ENCODE peak calls at places on chromosomes 13 and 19, in ten cellular contexts. One of them, this sample, is unnamed.

GRCh38 chr13:47241446-47241845 is 344.6 kb upstream of the HTR2A start:
- DNase-seq in CD4-positive, alpha-beta T cell: no peak
- DNase-seq in stomach: no peak
- DNase-seq in tibial nerve: no peak
- DNase-seq in astrocyte of the spinal cord: no peak
- DNase-seq in Panc1: no peak
- DNase-seq in GM23338: peak; percentile 24
- DNase-seq in RWPE1: no peak
- DNase-seq in B cell: no peak
- DNase-seq in dorsolateral prefrontal cortex: no peak
- DNase-seq in this sample: no peak

GRCh38 chr13:99796175-99796819 is 175.3 kb downstream of the ZIC5 start:
- DNase-seq in tibial nerve: no peak
- DNase-seq in B cell: no peak
- DNase-seq in Panc1: no peak
- DNase-seq in CD4-positive, alpha-beta T cell: no peak
- DNase-seq in stomach: no peak
- DNase-seq in GM23338: peak; percentile 94
- DNase-seq in astrocyte of the spinal cord: peak; percentile 52
- DNase-seq in RWPE1: peak; percentile 44
- DNase-seq in dorsolateral prefrontal cortex: no peak
- DNase-seq in this sample: peak; percentile 41

GRCh38 chr13:81446441-81446840 is 1105.5 kb upstream of the SPRY2 start:
- DNase-seq in dorsolateral prefrontal cortex: no peak
- DNase-seq in tibial nerve: no peak
- DNase-seq in stomach: no peak
- DNase-seq in RWPE1: no peak
- DNase-seq in B cell: no peak
- DNase-seq in Panc1: no peak
- DNase-seq in GM23338: no peak
- DNase-seq in CD4-positive, alpha-beta T cell: no peak
- DNase-seq in astrocyte of the spinal cord: no peak
- DNase-seq in this sample: no peak

GRCh38 chr19:3159565-3159964 is 19.0 kb upstream of the S1PR4 start:
- DNase-seq in tibial nerve: no peak
- DNase-seq in CD4-positive, alpha-beta T cell: no peak
- DNase-seq in RWPE1: no peak
- DNase-seq in dorsolateral prefrontal cortex: no peak
- DNase-seq in Panc1: no peak
- DNase-seq in B cell: no peak
- DNase-seq in stomach: no peak
- DNase-seq in astrocyte of the spinal cord: no peak
- DNase-seq in GM23338: peak; percentile 61
- DNase-seq in this sample: no peak

GRCh38 chr19:18422530-18423191 is 3.5 kb downstream of the SSBP4 start:
- DNase-seq in astrocyte of the spinal cord: no peak
- DNase-seq in Panc1: no peak
- DNase-seq in dorsolateral prefrontal cortex: no peak
- DNase-seq in CD4-positive, alpha-beta T cell: no peak
- DNase-seq in RWPE1: no peak
- DNase-seq in B cell: no peak
- DNase-seq in tibial nerve: no peak
- DNase-seq in GM23338: no peak
- DNase-seq in stomach: no peak
- DNase-seq in this sample: no peak

GRCh38 chr19:55581145-55581827 is 638 bp upstream of the ZNF579 start:
- DNase-seq in GM23338: peak; percentile 77
- DNase-seq in tibial nerve: no peak
- DNase-seq in astrocyte of the spinal cord: no peak
- DNase-seq in CD4-positive, alpha-beta T cell: no peak
- DNase-seq in dorsolateral prefrontal cortex: no peak
- DNase-seq in B cell: no peak
- DNase-seq in stomach: peak; percentile 40
- DNase-seq in RWPE1: no peak
- DNase-seq in Panc1: no peak
- DNase-seq in this sample: no peak

GRCh38 chr13:98520674-98521449 is 56.0 kb downstream of the STK24 start:
- DNase-seq in RWPE1: no peak
- DNase-seq in astrocyte of the spinal cord: no peak
- DNase-seq in stomach: no peak
- DNase-seq in dorsolateral prefrontal cortex: no peak
- DNase-seq in GM23338: no peak
- DNase-seq in CD4-positive, alpha-beta T cell: no peak
- DNase-seq in Panc1: no peak
- DNase-seq in tibial nerve: no peak
- DNase-seq in B cell: no peak
- DNase-seq in this sample: no peak

GRCh38 chr19:51020988-51021651 is 1.6 kb upstream of the KLK10 start:
- DNase-seq in tibial nerve: no peak
- DNase-seq in Panc1: peak; percentile 35
- DNase-seq in GM23338: peak; percentile 79
- DNase-seq in dorsolateral prefrontal cortex: peak; percentile 39
- DNase-seq in B cell: no peak
- DNase-seq in stomach: peak; percentile 34
- DNase-seq in RWPE1: peak; percentile 44
- DNase-seq in CD4-positive, alpha-beta T cell: no peak
- DNase-seq in astrocyte of the spinal cord: peak; percentile 25
- DNase-seq in this sample: no peak

GRCh38 chr13:38386421-38386820 is 36.8 kb downstream of the UFM1 start:
- DNase-seq in GM23338: no peak
- DNase-seq in CD4-positive, alpha-beta T cell: no peak
- DNase-seq in Panc1: no peak
- DNase-seq in stomach: no peak
- DNase-seq in RWPE1: peak; percentile 13
- DNase-seq in tibial nerve: no peak
- DNase-seq in dorsolateral prefrontal cortex: no peak
- DNase-seq in astrocyte of the spinal cord: no peak
- DNase-seq in B cell: no peak
- DNase-seq in this sample: no peak

GRCh38 chr19:5687360-5688198 is 2.5 kb upstream of the RPL36 start:
- DNase-seq in dorsolateral prefrontal cortex: no peak
- DNase-seq in Panc1: no peak
- DNase-seq in tibial nerve: no peak
- DNase-seq in GM23338: no peak
- DNase-seq in RWPE1: no peak
- DNase-seq in stomach: no peak
- DNase-seq in astrocyte of the spinal cord: no peak
- DNase-seq in B cell: no peak
- DNase-seq in CD4-positive, alpha-beta T cell: no peak
- DNase-seq in this sample: no peak

GRCh38 chr13:29569253-29570057 is 26.0 kb downstream of the SLC7A1 start:
- DNase-seq in RWPE1: no peak
- DNase-seq in Panc1: no peak
- DNase-seq in CD4-positive, alpha-beta T cell: no peak
- DNase-seq in dorsolateral prefrontal cortex: no peak
- DNase-seq in astrocyte of the spinal cord: no peak
- DNase-seq in GM23338: no peak
- DNase-seq in stomach: peak; percentile 85
- DNase-seq in B cell: no peak
- DNase-seq in tibial nerve: no peak
- DNase-seq in this sample: no peak

GRCh38 chr19:53328967-53329366 is 4.6 kb upstream of the ZNF845 start:
- DNase-seq in Panc1: no peak
- DNase-seq in astrocyte of the spinal cord: peak; percentile 3
- DNase-seq in B cell: no peak
- DNase-seq in dorsolateral prefrontal cortex: no peak
- DNase-seq in RWPE1: no peak
- DNase-seq in CD4-positive, alpha-beta T cell: no peak
- DNase-seq in GM23338: peak; percentile 75
- DNase-seq in stomach: no peak
- DNase-seq in tibial nerve: no peak
- DNase-seq in this sample: no peak

GRCh38 chr13:110422913-110423688 is 116.0 kb downstream of the COL4A2 start:
- DNase-seq in Panc1: no peak
- DNase-seq in CD4-positive, alpha-beta T cell: no peak
- DNase-seq in GM23338: no peak
- DNase-seq in dorsolateral prefrontal cortex: no peak
- DNase-seq in astrocyte of the spinal cord: no peak
- DNase-seq in stomach: no peak
- DNase-seq in RWPE1: peak; percentile 29
- DNase-seq in tibial nerve: no peak
- DNase-seq in B cell: no peak
- DNase-seq in this sample: no peak

DNA sequence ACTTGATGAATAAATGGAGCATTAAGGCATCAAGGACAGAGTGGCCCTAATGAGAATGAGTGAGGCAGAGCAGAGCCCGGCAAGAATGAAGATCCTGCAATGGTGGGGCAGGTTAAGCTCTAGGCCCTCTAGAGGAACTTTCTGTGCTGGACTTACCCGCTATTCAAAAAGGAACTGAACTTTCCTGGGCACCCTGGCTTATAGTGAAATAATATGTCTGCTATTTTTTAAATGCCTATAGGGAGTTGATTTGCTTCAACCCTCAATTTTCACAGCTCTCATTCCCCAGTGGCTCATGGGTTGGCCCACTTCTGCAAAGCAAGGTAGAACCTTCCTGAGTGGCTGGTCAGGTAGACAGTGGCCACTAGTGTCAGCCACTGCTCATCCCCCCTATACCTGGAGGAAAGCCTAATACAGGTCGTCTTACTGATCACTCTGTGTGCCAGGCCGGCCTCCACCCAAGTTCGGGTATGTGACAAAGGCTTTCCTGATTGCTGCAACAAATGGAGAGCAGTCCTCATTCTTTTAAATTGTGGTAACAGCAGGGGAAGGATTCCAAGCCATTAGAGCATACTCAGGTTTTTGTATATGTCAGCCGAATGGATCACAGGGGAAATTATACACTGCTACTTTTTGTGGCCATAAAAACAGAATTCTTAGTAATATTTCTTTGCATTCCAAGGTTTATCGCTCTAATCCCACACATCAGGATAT is 103.0 kb downstream of the KL start:
- DNase-seq in B cell: no peak
- DNase-seq in astrocyte of the spinal cord: peak; percentile 53
- DNase-seq in dorsolateral prefrontal cortex: no peak
- DNase-seq in RWPE1: no peak
- DNase-seq in tibial nerve: no peak
- DNase-seq in stomach: no peak
- DNase-seq in Panc1: no peak
- DNase-seq in CD4-positive, alpha-beta T cell: no peak
- DNase-seq in GM23338: peak; percentile 11
- DNase-seq in this sample: no peak
- TF ChIP-seq CTCF in B cell: no peak
- TF ChIP-seq CTCF in astrocyte of the spinal cord: no peak
- TF ChIP-seq CTCF in dorsolateral prefrontal cortex: no peak
- TF ChIP-seq CTCF in RWPE1: no peak
- TF ChIP-seq CTCF in tibial nerve: no peak
- TF ChIP-seq CTCF in stomach: no peak
- TF ChIP-seq CTCF in Panc1: no peak
- TF ChIP-seq CTCF in CD4-positive, alpha-beta T cell: no peak
- TF ChIP-seq CTCF in GM23338: no peak
- TF ChIP-seq CTCF in this sample: no peak

DNA sequence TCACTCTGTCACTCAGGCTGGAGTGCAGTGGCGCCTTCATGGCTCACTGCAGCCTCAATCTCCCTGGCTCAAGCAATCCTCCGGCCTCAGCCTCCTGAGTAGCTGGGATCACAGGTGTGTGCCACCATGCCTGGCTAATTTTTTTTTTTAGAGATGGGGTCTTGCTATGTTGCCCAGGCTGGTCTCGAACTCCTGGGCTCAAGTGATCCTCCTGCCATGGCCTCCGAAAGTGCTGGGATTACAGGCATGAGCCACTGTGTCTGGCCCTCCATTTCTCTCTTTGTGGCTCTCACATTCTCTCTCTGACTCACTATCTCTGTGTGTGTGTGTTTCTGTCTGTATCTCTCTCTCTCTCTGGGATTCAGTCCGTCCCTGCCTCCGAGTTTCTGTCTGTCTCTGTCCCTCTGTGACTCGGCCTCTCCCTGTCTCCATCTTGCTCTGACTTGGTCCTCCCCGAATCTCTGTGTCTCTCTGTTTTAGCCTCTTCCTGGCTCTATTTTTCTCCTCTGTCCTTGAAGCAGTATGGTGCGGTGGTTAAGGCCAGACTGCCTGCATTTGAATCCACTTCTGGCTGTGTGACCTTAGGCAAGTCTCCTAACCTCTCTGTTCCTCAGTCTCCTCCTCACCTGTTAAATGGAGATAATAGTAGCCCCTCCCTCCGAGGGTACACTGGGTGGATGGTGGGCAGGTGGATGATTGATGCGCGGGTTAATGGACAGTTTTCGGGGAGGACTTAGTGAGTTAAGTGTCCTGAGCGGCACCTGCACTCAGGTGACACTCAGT is 11.0 kb downstream of the MEIS3 start:
- DNase-seq in astrocyte of the spinal cord: no peak
- DNase-seq in CD4-positive, alpha-beta T cell: no peak
- DNase-seq in RWPE1: no peak
- DNase-seq in stomach: no peak
- DNase-seq in dorsolateral prefrontal cortex: no peak
- DNase-seq in Panc1: no peak
- DNase-seq in GM23338: no peak
- DNase-seq in B cell: peak; percentile 5
- DNase-seq in tibial nerve: no peak
- DNase-seq in this sample: no peak
- TF ChIP-seq CTCF in astrocyte of the spinal cord: no peak
- TF ChIP-seq CTCF in CD4-positive, alpha-beta T cell: no peak
- TF ChIP-seq CTCF in RWPE1: no peak
- TF ChIP-seq CTCF in stomach: no peak
- TF ChIP-seq CTCF in dorsolateral prefrontal cortex: no peak
- TF ChIP-seq CTCF in Panc1: no peak
- TF ChIP-seq CTCF in GM23338: no peak
- TF ChIP-seq CTCF in B cell: no peak
- TF ChIP-seq CTCF in tibial nerve: no peak
- TF ChIP-seq CTCF in this sample: no peak

GRCh38 chr13:43895940-43896339 is 16.2 kb downstream of the LACC1 start:
- DNase-seq in RWPE1: no peak
- DNase-seq in B cell: no peak
- DNase-seq in GM23338: no peak
- DNase-seq in tibial nerve: no peak
- DNase-seq in CD4-positive, alpha-beta T cell: no peak
- DNase-seq in Panc1: no peak
- DNase-seq in stomach: no peak
- DNase-seq in astrocyte of the spinal cord: no peak
- DNase-seq in dorsolateral prefrontal cortex: no peak
- DNase-seq in this sample: no peak

DNA sequence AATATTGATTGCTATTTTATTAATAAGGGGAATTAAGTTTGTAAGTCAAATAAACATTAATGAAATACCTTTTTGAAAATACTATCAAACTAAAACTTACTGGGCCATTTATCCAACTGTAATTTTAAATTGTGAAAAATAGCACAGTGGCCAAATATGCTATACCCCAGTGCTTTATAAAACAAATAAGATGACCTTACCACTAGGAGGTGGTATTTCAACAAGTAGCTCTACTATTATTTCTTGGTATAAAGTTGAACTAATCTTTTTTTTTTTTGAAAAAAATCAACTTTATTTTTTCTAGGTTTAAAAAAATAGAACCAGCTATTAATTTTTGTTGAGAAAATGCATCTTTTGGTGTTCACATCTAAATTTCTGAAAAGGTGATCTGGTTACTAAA is 14.7 kb downstream of the LACC1 start:
- DNase-seq in Panc1: no peak
- DNase-seq in dorsolateral prefrontal cortex: no peak
- DNase-seq in GM23338: peak; percentile 37
- DNase-seq in astrocyte of the spinal cord: no peak
- DNase-seq in stomach: no peak
- DNase-seq in RWPE1: no peak
- DNase-seq in tibial nerve: no peak
- DNase-seq in B cell: no peak
- DNase-seq in CD4-positive, alpha-beta T cell: no peak
- DNase-seq in this sample: no peak
- TF ChIP-seq CTCF in Panc1: peak; percentile 16
- TF ChIP-seq CTCF in dorsolateral prefrontal cortex: peak; percentile 42
- TF ChIP-seq CTCF in GM23338: peak; percentile 64
- TF ChIP-seq CTCF in astrocyte of the spinal cord: peak; percentile 32
- TF ChIP-seq CTCF in stomach: no peak
- TF ChIP-seq CTCF in RWPE1: no peak
- TF ChIP-seq CTCF in tibial nerve: peak; percentile 14
- TF ChIP-seq CTCF in B cell: peak; percentile 45
- TF ChIP-seq CTCF in CD4-positive, alpha-beta T cell: peak; percentile 14
- TF ChIP-seq CTCF in this sample: no peak

GRCh38 chr19:47310819-47311218 is 1.2 kb downstream of the C5AR1 start:
- DNase-seq in Panc1: no peak
- DNase-seq in B cell: no peak
- DNase-seq in dorsolateral prefrontal cortex: no peak
- DNase-seq in stomach: peak; percentile 54
- DNase-seq in GM23338: no peak
- DNase-seq in tibial nerve: no peak
- DNase-seq in astrocyte of the spinal cord: no peak
- DNase-seq in RWPE1: peak; percentile 52
- DNase-seq in CD4-positive, alpha-beta T cell: no peak
- DNase-seq in this sample: no peak
- TF ChIP-seq CTCF in Panc1: no peak
- TF ChIP-seq CTCF in B cell: no peak
- TF ChIP-seq CTCF in dorsolateral prefrontal cortex: no peak
- TF ChIP-seq CTCF in stomach: no peak
- TF ChIP-seq CTCF in GM23338: no peak
- TF ChIP-seq CTCF in tibial nerve: no peak
- TF ChIP-seq CTCF in astrocyte of the spinal cord: no peak
- TF ChIP-seq CTCF in RWPE1: no peak
- TF ChIP-seq CTCF in CD4-positive, alpha-beta T cell: no peak
- TF ChIP-seq CTCF in this sample: no peak